ENCODE peak calls at places on chromosome 2, in five cellular contexts. K is sigmoid colon, O is K562, T is HepG2, L is A549. A is an unnamed sample.

GRCh38 chr2:211396815-211397214 is 840.4 kb downstream of the CPS1 start:
- DNase-seq in T (no peak), O (no peak), K (no peak), L (no peak), A (no peak)

GRCh38 chr2:65483763-65484162 is 51.4 kb upstream of the SPRED2 start:
- DNase-seq in T (peak; percentile 29), O (no peak), K (no peak), L (no peak), A (no peak)

GRCh38 chr2:127943186-127943585 is 57.4 kb upstream of the AMMECR1L start:
- DNase-seq in L (no peak), O (no peak), T (no peak), K (no peak), A (no peak)

GRCh38 chr2:219022616-219023015 is 18.7 kb downstream of the CFAP65 start:
- DNase-seq in K (peak; percentile 33), L (no peak), O (no peak), T (no peak), A (no peak)

GRCh38 chr2:179071810-179072355 is 21.9 kb upstream of the CCDC141 start:
- DNase-seq in L (no peak), O (no peak), K (no peak), T (no peak), A (no peak)

GRCh38 chr2:21837561-21837960 is 713.8 kb downstream of the TDRD15 start:
- DNase-seq in K (no peak), L (no peak), T (no peak), O (no peak), A (no peak)

GRCh38 chr2:117985092-117985491 is 28.8 kb downstream of the CCDC93 start:
- DNase-seq in O (no peak), K (no peak), L (no peak), T (no peak), A (no peak)

GRCh38 chr2:64085936-64086335 is 58.3 kb downstream of the PELI1 start:
- DNase-seq in L (no peak), K (no peak), T (no peak), O (no peak), A (no peak)

GRCh38 chr2:169362346-169363026 is at the start of gene LRP2:
- DNase-seq in O (no peak), L (no peak), T (peak; percentile 15), K (no peak), A (peak; percentile 13)

GRCh38 chr2:28493636-28494035 is 2.2 kb upstream of the PLB1 start:
- DNase-seq in L (no peak), K (no peak), O (no peak), T (no peak), A (no peak)

GRCh38 chr2:11679491-11680130 is 9.6 kb upstream of the NTSR2 start:
- DNase-seq in T (no peak), K (peak; percentile 56), L (no peak), O (no peak), A (no peak)

GRCh38 chr2:100814453-100814852 is 5.5 kb upstream of the NPAS2 start:
- DNase-seq in L (no peak), O (no peak), T (peak; percentile 88), K (no peak), A (peak; percentile 85)

GRCh38 chr2:237900891-237901831 is 41.7 kb downstream of the RAMP1 start:
- DNase-seq in L (no peak), T (no peak), K (peak; percentile 59), O (no peak), A (no peak)

GRCh38 chr2:133952420-133952819 is 301.5 kb upstream of the MGAT5 start:
- DNase-seq in O (no peak), L (no peak), T (no peak), K (no peak), A (no peak)

GRCh38 chr2:10617241-10617640 is 72.5 kb downstream of the NOL10 start:
- DNase-seq in L (no peak), K (no peak), T (no peak), O (no peak), A (no peak)

GRCh38 chr2:23285076-23285795 is 99.7 kb upstream of the KLHL29 start:
- DNase-seq in O (no peak), L (no peak), K (no peak), T (no peak), A (no peak)

GRCh38 chr2:101861382-101861781 is 130.4 kb upstream of the IL1R2 start:
- DNase-seq in O (no peak), L (no peak), T (no peak), K (no peak), A (no peak)

GRCh38 chr2:111656893-111657292 is 227.1 kb downstream of the ANAPC1 start:
- DNase-seq in T (no peak), L (no peak), K (no peak), O (no peak), A (no peak)

GRCh38 chr2:204670124-204670523 is 124.8 kb downstream of the PARD3B start:
- DNase-seq in K (no peak), L (no peak), O (no peak), T (peak; percentile 68), A (no peak)

GRCh38 chr2:197191177-197191947 is 119.2 kb downstream of the ANKRD44 start:
- DNase-seq in T (peak; percentile 40), O (peak; percentile 29), L (peak; percentile 38), K (no peak), A (no peak)
- TF ChIP-seq CTCF in T (peak; percentile 66), O (peak; percentile 39), L (peak; percentile 86), K (peak; percentile 53), A (peak; percentile 74)

DNA sequence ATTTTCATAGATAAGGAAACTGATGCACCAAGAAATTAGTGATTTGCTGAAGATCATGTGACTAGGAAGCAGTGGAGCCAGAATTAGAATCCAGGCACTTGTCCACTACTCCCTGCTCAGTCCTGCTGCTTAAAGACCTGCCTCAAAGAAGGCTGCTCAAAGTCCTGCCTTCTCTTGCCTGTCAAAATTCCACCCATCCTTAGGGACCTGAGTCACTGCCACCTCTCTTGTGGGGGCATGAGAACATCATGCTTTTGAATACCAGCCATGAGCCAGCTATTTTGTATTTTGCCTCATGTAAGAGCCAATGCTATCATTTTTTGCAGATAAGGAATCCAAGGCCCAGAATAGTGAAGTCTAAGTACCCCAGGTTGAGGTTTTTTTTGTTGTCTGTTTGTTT is 47.1 kb downstream of the DDX1 start:
- DNase-seq in T (no peak), L (no peak), O (no peak), K (no peak), A (no peak)
- TF ChIP-seq EP300 in T (no peak), L (no peak), O (no peak), K (no peak), A (no peak)

GRCh38 chr2:236237468-236238190 is 26.6 kb downstream of the ASB18 start:
- DNase-seq in L (no peak), T (no peak), K (no peak), O (no peak), A (no peak)

GRCh38 chr2:236238756-236239155 is 25.4 kb downstream of the ASB18 start:
- DNase-seq in T (no peak), L (no peak), K (no peak), O (no peak), A (no peak)

GRCh38 chr2:236239276-236240065 is 24.7 kb downstream of the ASB18 start:
- DNase-seq in T (no peak), K (no peak), O (no peak), L (no peak), A (no peak)

GRCh38 chr2:236240228-236240990 is 23.8 kb downstream of the ASB18 start:
- DNase-seq in K (no peak), T (no peak), L (no peak), O (no peak), A (no peak)

GRCh38 chr2:236236559-236237450 is 27.4 kb downstream of the ASB18 start:
- DNase-seq in L (peak; percentile 10), K (no peak), T (no peak), O (no peak), A (no peak)
- TF ChIP-seq CTCF in L (no peak), K (no peak), T (no peak), O (no peak), A (no peak)

DNA sequence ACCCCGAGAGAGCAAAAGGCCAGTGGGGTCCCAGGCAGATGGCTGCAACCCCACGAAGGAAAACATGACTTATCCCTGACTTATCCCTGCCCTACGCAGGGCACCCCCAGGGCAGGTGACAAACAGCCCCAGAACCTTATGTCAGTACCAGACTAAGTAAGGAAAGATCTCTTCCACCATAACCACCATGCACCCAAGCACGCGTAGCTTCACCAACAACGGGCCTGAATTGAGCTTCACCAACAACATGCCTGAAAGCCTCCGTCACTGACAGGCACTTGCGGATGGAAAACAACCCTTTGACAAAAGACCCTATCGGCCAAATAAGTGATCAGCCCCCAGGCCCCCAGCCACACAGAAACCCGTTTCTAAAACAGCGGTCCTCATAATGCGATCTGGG is 34.1 kb downstream of the HDAC4 start:
- DNase-seq in K (peak; percentile 55), O (no peak), L (no peak), T (no peak), A (no peak)
- TF ChIP-seq EP300 in K (no peak), O (no peak), L (no peak), T (no peak), A (no peak)

DNA sequence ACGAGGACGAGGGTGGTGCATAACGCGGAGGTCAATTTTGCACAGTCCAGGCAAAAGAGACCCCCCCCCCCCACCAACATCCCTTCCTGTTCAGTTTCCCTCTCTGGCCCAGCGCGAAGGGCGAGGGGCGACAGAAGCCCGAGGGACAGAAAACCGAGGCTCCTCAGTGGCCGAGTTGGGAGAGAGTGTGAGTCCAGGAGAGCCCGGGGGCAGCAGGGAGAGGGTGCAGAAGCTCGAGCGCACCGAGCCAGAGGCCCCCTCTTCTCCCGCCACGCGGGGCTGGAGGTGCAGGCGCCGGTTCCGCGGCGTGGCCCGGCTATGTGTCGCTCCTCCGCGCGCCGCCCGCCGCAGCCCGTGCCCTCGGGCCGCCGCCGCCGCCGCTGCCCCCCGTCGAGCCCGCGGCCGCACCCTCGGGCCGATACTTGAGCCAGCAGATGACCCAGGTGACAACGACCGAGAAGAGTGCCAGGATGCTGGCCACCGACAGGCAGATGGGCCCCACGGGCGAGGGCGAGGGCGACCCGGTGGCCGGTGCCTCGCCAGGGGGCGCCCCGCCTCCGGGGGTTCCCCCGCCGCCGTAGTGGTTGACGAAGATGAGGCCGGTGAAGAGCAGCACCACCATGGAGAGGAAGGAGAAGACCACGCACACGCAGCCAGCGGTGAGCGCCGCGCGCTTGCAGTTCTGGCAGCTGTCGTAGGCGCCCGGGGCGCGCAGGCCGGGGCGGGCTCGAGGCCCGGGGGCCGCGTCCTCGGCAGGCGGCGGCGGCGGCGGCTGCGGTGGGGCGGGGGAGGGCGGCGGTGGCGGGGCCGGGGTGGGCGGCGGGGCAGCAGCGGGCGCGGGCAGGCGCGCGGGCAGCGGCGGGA is 20.1 kb upstream of the PAX3 start:
- DNase-seq in T (no peak), O (no peak), K (no peak), L (no peak), A (no peak)
- TF ChIP-seq CTCF in T (peak; percentile 43), O (no peak), K (peak; percentile 26), L (peak; percentile 32), A (peak; percentile 24)